ENCODE peak calls at places on chromosome 9, in seven cellular contexts. K is mesendoderm, P is IMR-90, B is trophoblast cell, H is H1, N is neuronal stem cell, I is H9. V is an unnamed sample.

GRCh38 chr9:100216178-100216787 is 117.2 kb downstream of the INVS start:
- DNase-seq in N (peak), P (peak), I (peak), B (peak), K (peak), H (peak), V (peak)

GRCh38 chr9:122779181-122779580 is 9.6 kb upstream of the OR5C1 start:
- DNase-seq in H (no peak), P (no peak), B (peak), K (no peak), N (no peak), I (no peak), V (no peak)

GRCh38 chr9:123548749-123549545 is 192.9 kb downstream of the CRB2 start:
- DNase-seq in H (no peak), B (peak), P (no peak), I (no peak), N (no peak), K (no peak), V (peak)

GRCh38 chr9:4890929-4891328 is 94.1 kb upstream of the JAK2 start:
- DNase-seq in B (no peak), H (no peak), K (no peak), N (no peak), I (no peak), P (no peak), V (no peak)

GRCh38 chr9:34985311-34985899 is 4.1 kb upstream of the DNAJB5 start:
- DNase-seq in K (peak), H (peak), P (peak), B (peak), I (peak), N (peak), V (peak)

GRCh38 chr9:36876056-36876455 is 158.0 kb downstream of the PAX5 start:
- DNase-seq in I (no peak), B (no peak), N (no peak), P (no peak), K (no peak), H (no peak), V (no peak)

GRCh38 chr9:93306081-93306480 is 122.1 kb downstream of the WNK2 start:
- DNase-seq in B (no peak), N (no peak), I (no peak), P (no peak), K (no peak), H (peak), V (no peak)

GRCh38 chr9:76529667-76530066 is 70.7 kb downstream of the GCNT1 start:
- DNase-seq in K (no peak), H (no peak), N (no peak), B (no peak), I (no peak), P (no peak), V (no peak)

GRCh38 chr9:14406463-14406862 is 92.5 kb upstream of the NFIB start:
- DNase-seq in N (no peak), H (no peak), B (no peak), I (no peak), P (no peak), K (no peak), V (no peak)

GRCh38 chr9:108270041-108270440 is 585.7 kb downstream of the ACTL7B start:
- DNase-seq in P (peak), I (no peak), K (no peak), B (peak), N (no peak), H (no peak), V (peak)

GRCh38 chr9:76302947-76303550 is 91.2 kb downstream of the RFK start:
- DNase-seq in B (peak), I (no peak), H (no peak), K (peak), P (peak), N (peak), V (peak)

GRCh38 chr9:16154570-16155078 is 601.8 kb downstream of the CCDC171 start:
- DNase-seq in H (peak), I (peak), B (peak), N (no peak), P (no peak), K (peak), V (no peak)

GRCh38 chr9:129121483-129121882 is 10.3 kb downstream of the PTPA start:
- DNase-seq in N (no peak), I (no peak), P (peak), H (no peak), B (no peak), K (no peak), V (no peak)

GRCh38 chr9:124206391-124206790 is 51.4 kb upstream of the NEK6 start:
- DNase-seq in B (no peak), K (no peak), P (no peak), I (no peak), N (no peak), H (no peak), V (no peak)

GRCh38 chr9:81389569-81389993 is 299.8 kb downstream of the TLE1 start:
- DNase-seq in P (peak), B (peak), H (no peak), K (peak), I (no peak), N (no peak), V (peak)

GRCh38 chr9:83199240-83199639 is 136.3 kb upstream of the RASEF start:
- DNase-seq in I (peak), B (peak), N (peak), H (no peak), K (peak), P (peak), V (peak)

GRCh38 chr9:124975131-124975530 is 34.2 kb upstream of the GOLGA1 start:
- DNase-seq in H (no peak), B (no peak), I (peak), N (no peak), P (peak), K (peak), V (peak)

GRCh38 chr9:75636427-75637045 is 253.9 kb upstream of the PCSK5 start:
- DNase-seq in H (no peak), K (no peak), B (no peak), I (no peak), N (no peak), P (no peak), V (no peak)

GRCh38 chr9:3441197-3441816 is 84.5 kb downstream of the RFX3 start:
- DNase-seq in N (no peak), K (peak), H (no peak), I (peak), B (peak), P (peak), V (peak)

GRCh38 chr9:95875305-95876137 is at the start of gene ERCC6L2:
- DNase-seq in B (peak), N (peak), K (peak), P (peak), H (peak), I (peak), V (peak)

GRCh38 chr9:21670374-21670773 is 132.1 kb upstream of the MTAP start:
- DNase-seq in I (no peak), K (no peak), N (no peak), H (no peak), B (no peak), P (no peak), V (no peak)

GRCh38 chr9:24071736-24072135 is 245.7 kb upstream of the ELAVL2 start:
- DNase-seq in N (no peak), B (no peak), K (no peak), P (no peak), H (no peak), I (no peak), V (no peak)

DNA sequence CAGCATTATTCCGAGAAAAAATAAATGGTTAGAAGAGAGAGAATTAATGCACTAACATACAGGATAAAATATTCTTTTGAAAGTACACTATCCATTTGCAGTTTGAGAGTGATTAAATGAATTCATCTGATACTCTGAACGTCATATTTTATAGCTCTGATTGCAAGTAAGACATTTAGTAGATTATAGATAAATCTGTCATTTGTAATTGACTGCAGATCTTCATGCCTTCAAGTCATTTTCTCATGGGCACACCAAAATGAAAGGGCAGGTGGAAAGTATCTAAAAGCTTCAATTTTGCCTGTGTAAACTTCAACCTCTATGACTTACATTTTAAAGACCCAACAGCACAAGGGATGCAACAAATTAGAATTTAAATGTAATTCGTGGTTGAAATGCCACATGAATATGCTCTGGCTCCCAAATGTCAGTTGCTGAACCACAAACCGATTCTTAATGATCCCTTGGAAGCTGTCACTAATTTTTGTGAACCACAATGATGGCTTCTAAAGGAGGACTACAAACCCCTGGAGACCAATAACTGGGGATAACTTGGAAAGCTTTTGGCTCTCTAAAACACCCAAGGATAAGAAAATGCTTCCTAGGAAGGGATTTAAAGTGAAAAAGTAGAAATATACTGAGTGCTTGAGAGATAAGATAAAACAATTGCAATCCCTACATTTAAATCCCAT is 3.9 kb downstream of the TYRP1 start:
- DNase-seq in P (no peak), K (no peak), H (no peak), B (no peak), I (no peak), N (no peak), V (no peak)
- H3K4me2 ChIP-seq in P (no peak), K (no peak), H (no peak), B (no peak), I (no peak), N (no peak), V (no peak)

DNA sequence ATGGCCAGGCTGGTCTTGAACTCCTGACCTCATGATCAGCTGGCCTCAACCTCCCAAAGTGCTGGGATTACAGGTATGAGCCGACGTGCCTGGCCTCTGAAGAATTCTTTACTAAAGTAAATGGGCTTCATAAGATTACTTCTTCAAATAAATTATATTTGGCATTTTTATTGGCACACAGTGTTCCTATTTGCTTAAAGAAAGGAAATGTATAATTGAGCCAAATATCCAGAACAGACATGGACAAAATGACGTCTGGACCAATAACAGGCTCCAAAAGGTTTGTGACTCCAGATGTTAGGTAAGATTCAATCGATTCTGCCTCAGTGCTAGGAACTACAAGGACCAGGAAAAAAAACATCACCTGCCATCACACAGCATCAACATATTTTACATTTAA is 40.7 kb downstream of the ECPAS start:
- DNase-seq in N (no peak), B (no peak), P (no peak), K (no peak), I (no peak), H (no peak), V (no peak)
- H3K18ac ChIP-seq in N (no peak), B (no peak), P (no peak), K (no peak), I (no peak), H (no peak), V (no peak)

DNA sequence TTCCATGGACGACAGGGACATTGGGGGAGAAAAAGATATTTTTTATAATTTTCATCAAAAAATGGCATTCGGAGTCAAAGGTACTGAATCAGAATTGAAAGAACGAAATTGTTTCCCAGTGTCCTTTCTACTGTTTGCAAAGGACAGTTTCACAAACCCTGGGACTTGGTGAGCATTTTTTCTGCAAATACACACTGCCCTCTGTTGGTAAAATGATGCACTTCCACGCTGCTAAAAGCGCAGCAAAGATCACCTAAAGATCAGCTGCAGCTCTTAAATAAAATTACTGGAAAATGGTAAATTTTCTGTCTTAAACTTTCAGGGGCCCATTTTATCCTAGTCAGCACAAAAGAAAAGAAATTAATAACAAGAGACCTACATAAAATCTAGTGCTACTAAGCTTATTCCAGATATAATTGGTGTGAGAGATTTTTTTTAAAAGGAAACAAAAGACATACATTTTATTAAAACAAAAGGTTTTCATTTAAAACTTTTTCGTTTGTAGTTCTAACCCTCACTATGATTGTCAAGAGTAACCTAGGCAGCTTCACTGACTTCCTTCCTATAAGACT is 566.0 kb downstream of the CAAP1 start:
- DNase-seq in N (peak), B (peak), H (peak), P (peak), I (peak), K (peak), V (peak)
- H3K4me2 ChIP-seq in N (no peak), B (no peak), H (no peak), P (no peak), I (no peak), K (no peak), V (no peak)

DNA sequence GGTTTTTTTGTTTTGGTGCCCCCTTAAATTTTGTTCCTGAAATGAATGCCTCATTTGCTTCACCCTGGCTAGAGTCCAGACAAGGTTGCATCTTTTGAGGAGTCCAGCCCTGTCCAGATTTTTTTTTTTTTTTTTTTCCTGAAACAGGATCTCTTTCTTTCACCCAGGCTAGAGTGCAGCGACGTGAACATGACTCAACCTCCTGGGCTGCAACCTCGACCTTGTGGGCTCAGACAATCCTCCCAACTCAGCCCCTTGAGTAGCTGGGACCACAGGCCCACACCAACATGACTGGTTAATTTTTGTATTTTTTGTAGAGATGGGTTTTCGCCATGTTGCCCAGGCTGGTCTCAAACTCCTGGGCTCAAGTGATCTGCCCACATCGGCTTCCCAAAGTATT is 469.0 kb upstream of the BRINP1 start:
- DNase-seq in B (no peak), I (no peak), H (no peak), K (no peak), P (no peak), N (no peak), V (no peak)
- H3K18ac ChIP-seq in B (no peak), I (no peak), H (no peak), K (no peak), P (no peak), N (no peak), V (no peak)

DNA sequence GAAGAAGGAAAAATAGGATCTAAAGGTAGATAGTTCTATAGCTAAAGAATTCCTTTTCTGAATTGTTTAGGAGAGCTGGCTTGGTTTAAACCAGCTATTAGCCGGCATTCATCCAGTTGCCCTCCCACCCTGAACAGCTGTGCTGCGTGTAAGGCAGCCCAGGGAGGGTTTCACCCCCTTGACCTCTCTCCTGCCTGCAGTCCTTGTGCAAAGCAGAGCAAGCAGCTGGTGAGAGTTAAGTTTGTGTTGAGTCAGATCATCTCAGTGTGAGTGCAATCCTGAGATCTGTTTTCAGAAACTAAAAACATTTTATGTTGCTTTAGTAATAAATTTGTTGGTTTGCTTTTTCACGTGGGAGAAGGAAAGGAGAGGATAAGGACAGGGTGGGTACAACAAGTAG is 13.0 kb downstream of the SLC25A25 start:
- DNase-seq in H (no peak), B (no peak), P (peak), N (no peak), K (no peak), I (no peak), V (peak)
- H3K4me2 ChIP-seq in H (no peak), B (no peak), P (peak), N (no peak), K (no peak), I (no peak), V (peak)

GRCh38 chr9:33211695-33212393 is 28.1 kb upstream of the SPINK4 start:
- DNase-seq in K (peak), N (no peak), B (peak), H (no peak), I (no peak), P (peak), V (no peak)
- H3K18ac ChIP-seq in K (no peak), N (no peak), B (no peak), H (peak), I (no peak), P (no peak), V (no peak)

GRCh38 chr9:111036946-111037743 is 1.1 kb downstream of the LPAR1 start:
- DNase-seq in N (peak), I (no peak), H (no peak), K (peak), B (no peak), P (peak), V (peak)
- H3K4me2 ChIP-seq in N (peak), I (peak), H (peak), K (peak), B (peak), P (peak), V (peak)

DNA sequence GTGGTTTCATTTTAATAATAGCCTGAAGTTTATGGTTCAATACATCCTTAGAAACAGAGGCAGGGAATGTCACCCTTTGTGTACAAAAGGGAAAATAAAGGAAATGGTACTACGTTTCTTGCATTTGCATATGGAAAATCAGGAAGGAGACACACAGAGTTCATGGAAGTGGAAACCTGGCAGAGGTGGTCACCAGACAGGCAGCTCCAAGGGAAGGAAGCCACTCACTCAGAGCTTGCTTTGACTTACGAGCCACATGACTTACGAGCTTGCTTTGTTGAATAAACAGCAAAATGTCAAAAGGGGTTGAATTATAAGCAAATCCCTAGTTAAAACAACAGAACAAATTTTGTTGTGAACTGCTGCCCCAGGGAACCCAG is 164.3 kb downstream of the SYK start:
- DNase-seq in H (no peak), K (no peak), I (no peak), N (no peak), B (no peak), P (no peak), V (no peak)
- H3K18ac ChIP-seq in H (no peak), K (no peak), I (no peak), N (no peak), B (no peak), P (no peak), V (no peak)